ENCODE peak calls at places on chromosomes 2 and 18, in four cellular contexts. A is lower lobe of right lung, L is endodermal cell, Q is fibroblast of lung. E is an unnamed sample.
A peak's percentile ranks its signal among the peaks of the same experiment; 100 is the strongest.

GRCh38 chr2:85234879-85235278 is 92.9 kb downstream of the TGOLN2 start:
- DNase-seq in L (no peak), A (no peak), Q (no peak), E (no peak)

GRCh38 chr18:46408334-46408987 is 248.6 kb downstream of the LOXHD1 start:
- DNase-seq in A (no peak), L (peak; percentile 84), Q (no peak), E (no peak)

GRCh38 chr2:20326163-20326780 is 24.4 kb downstream of the PUM2 start:
- DNase-seq in Q (peak; percentile 55), A (no peak), L (peak; percentile 79), E (no peak)

GRCh38 chr2:230985519-230986231 is 10.2 kb upstream of the SPATA3 start:
- DNase-seq in A (no peak), L (peak; percentile 50), Q (no peak), E (no peak)

GRCh38 chr2:113822087-113822805 is 65.8 kb upstream of the SLC35F5 start:
- DNase-seq in L (no peak), A (no peak), Q (no peak), E (no peak)

GRCh38 chr2:128512664-128513415 is 194.2 kb upstream of the HS6ST1 start:
- DNase-seq in A (no peak), L (no peak), Q (no peak), E (no peak)

GRCh38 chr2:173511357-173511756 is 156.7 kb downstream of the CDCA7 start:
- DNase-seq in L (no peak), Q (no peak), A (no peak), E (no peak)

GRCh38 chr18:55534547-55534946 is 53.4 kb downstream of the TCF4 start:
- DNase-seq in L (no peak), A (no peak), Q (peak; percentile 43), E (no peak)

GRCh38 chr2:45007356-45007755 is 1.9 kb downstream of the SIX2 start:
- DNase-seq in L (no peak), A (no peak), Q (no peak), E (no peak)

GRCh38 chr2:102147935-102148334 is 5.4 kb downstream of the IL1R1 start:
- DNase-seq in Q (peak; percentile 76), A (no peak), L (no peak), E (no peak)

GRCh38 chr2:168116448-168116847 is 130.9 kb downstream of the STK39 start:
- DNase-seq in A (no peak), Q (no peak), L (peak; percentile 77), E (no peak)
- TF ChIP-seq CTCF in A (no peak), Q (peak; percentile 13), L (peak; percentile 68), E (no peak)

GRCh38 chr2:118090387-118091139 is 2.3 kb downstream of the INSIG2 start:
- DNase-seq in Q (no peak), A (no peak), L (no peak), E (no peak)
- H3K4me3 ChIP-seq in Q (no peak overlapping the region), A (no peak overlapping the region), L (peak overlapping the region; percentile 96), E (no peak overlapping the region)

GRCh38 chr2:176138526-176139169 is 9.1 kb downstream of the HOXD8 start:
- DNase-seq in L (peak; percentile 44), A (no peak), Q (no peak), E (no peak)

GRCh38 chr2:176139170-176139611 is 9.7 kb downstream of the HOXD8 start:
- DNase-seq in A (no peak), Q (no peak), L (peak; percentile 46), E (no peak)

GRCh38 chr2:176136375-176137248 is 7.1 kb downstream of the HOXD8 start:
- DNase-seq in A (no peak), Q (no peak), L (peak; percentile 74), E (no peak)

GRCh38 chr2:176137883-176138282 is 8.4 kb downstream of the HOXD8 start:
- DNase-seq in L (no peak), A (no peak), Q (no peak), E (no peak)

DNA sequence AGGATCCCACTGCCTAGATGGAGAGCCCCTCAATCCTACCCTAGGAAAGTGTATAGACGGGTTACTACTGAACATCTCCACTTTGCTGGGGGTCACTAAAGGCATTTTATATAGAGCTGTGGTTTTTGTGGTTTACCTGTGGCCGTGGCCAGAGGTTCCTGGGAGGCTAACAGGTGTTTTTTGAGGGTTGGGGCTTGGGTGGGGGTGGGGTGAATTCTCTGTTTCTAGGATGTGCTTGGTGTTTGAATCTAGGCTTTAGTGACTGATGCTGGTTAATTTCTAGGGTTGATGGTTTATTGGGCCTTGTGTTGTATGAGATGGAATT is 7.7 kb downstream of the HOXD8 start:
- DNase-seq in L (no peak), A (no peak), Q (no peak), E (no peak)
- H3K27me3 ChIP-seq in L (peaks cover 98% of the 10 kb centered on the region), A (peaks cover 99% of the 10 kb centered on the region), Q (peaks cover 77% of the 10 kb centered on the region), E (peaks cover 93% of the 10 kb centered on the region)

DNA sequence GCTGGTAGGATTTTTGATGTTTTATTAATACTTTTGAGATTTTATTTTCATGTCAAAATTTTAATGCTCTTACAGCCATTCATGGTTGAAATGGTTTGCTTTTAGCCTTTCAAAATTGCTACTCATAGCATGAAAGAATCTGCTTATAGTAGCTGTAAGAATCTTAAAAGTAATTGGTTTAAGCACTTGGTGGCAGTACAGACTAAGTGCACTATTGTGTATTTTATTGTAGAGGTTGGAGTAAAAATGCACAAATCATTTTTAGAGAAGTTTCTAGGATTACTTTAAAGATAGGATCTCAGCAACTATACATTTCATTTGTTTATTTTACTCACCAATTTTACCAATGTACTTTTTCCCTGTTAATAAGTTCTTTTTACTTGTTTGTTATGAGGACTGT is 205.8 kb downstream of the SPAG16 start:
- DNase-seq in Q (no peak), A (no peak), L (no peak), E (no peak)
- TF ChIP-seq CTCF in Q (no peak), A (no peak), L (peak; percentile 34), E (no peak)

E was measured in left lung.